ENCODE peak calls at places on chromosomes 7 and 10, in four cellular contexts. A is thyroid gland, R is psoas muscle, Y is endodermal cell. C is an unnamed sample.

GRCh38 chr10:71231196-71231595 is 18.8 kb downstream of the UNC5B start:
- DNase-seq in A (no peak), R (no peak), Y (no peak), C (no peak)

GRCh38 chr7:82359426-82359825 is 84.2 kb downstream of the CACNA2D1 start:
- DNase-seq in A (no peak), R (no peak), Y (no peak), C (no peak)

GRCh38 chr7:54179321-54180029 is 362.7 kb upstream of the VSTM2A start:
- DNase-seq in A (no peak), R (no peak), Y (no peak), C (no peak)

GRCh38 chr7:95047291-95047690 is 139.9 kb downstream of the PPP1R9A start:
- DNase-seq in A (no peak), R (no peak), Y (no peak), C (no peak)

GRCh38 chr7:128962837-128963236 is 25.1 kb downstream of the IRF5 start:
- DNase-seq in A (no peak), R (no peak), Y (no peak), C (no peak)

GRCh38 chr7:130273081-130273699 is 6.5 kb downstream of the CPA2 start:
- DNase-seq in A (peak), R (no peak), Y (peak), C (peak)

GRCh38 chr7:47454961-47455871 is 126.7 kb downstream of the TNS3 start:
- DNase-seq in A (no peak), R (no peak), Y (peak), C (no peak)

GRCh38 chr7:137579913-137580640 is 236.5 kb upstream of the PTN start:
- DNase-seq in A (no peak), R (no peak), Y (no peak), C (no peak)

GRCh38 chr10:29472268-29473086 is 162.3 kb downstream of the SVIL start:
- DNase-seq in A (no peak), R (no peak), Y (no peak), C (no peak)

GRCh38 chr7:148699772-148700629 is 1.3 kb downstream of the CUL1 start:
- DNase-seq in A (no peak), R (no peak), Y (no peak), C (no peak)

GRCh38 chr7:107394301-107394700 is 75.6 kb upstream of the GPR22 start:
- DNase-seq in A (no peak), R (no peak), Y (no peak), C (no peak)

GRCh38 chr10:126634915-126635314 is 35.6 kb downstream of the C10orf90 start:
- DNase-seq in A (peak), R (no peak), Y (no peak), C (no peak)

GRCh38 chr10:56623064-56623463 is 262.0 kb upstream of the ZWINT start:
- DNase-seq in A (no peak), R (no peak), Y (no peak), C (no peak)

GRCh38 chr10:78741541-78741940 is 327.2 kb upstream of the ZMIZ1 start:
- DNase-seq in A (no peak), R (no peak), Y (no peak), C (no peak)

GRCh38 chr10:93756128-93756517 is 1.6 kb upstream of the LGI1 start:
- DNase-seq in A (no peak), R (no peak), Y (no peak), C (no peak)

DNA sequence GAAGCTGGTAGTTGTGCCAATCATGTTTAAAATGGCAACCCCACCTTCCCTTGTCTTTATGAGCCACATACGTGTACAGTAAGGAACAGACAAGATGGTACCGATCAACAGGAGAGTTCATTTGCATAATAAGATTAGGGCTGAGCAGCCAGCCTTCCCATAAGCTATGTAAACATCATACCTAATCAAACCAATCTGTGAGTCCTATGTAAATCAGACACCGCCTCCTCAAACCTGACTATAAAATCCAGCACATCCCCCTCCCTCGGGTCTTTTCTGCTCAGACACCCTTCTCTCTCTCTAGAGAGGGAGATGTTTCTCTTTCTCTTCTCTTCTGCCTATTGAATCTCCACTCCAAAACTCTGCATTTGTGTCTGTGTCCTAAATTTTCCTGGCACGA is 279.3 kb downstream of the THSD7A start:
- DNase-seq in A (no peak), R (no peak), Y (no peak), C (no peak)
- H3K4me3 ChIP-seq in A (no peak), R (no peak), Y (no peak), C (no peak)

GRCh38 chr7:139523988-139524815 is 717 bp downstream of the CLEC2L start:
- DNase-seq in A (no peak), R (no peak), Y (peak), C (no peak)

GRCh38 chr7:139522830-139523198 is 671 bp upstream of the CLEC2L start:
- DNase-seq in A (no peak), R (no peak), Y (no peak), C (no peak)

GRCh38 chr7:139521439-139521838 is 2.0 kb upstream of the CLEC2L start:
- DNase-seq in A (no peak), R (no peak), Y (no peak), C (no peak)

GRCh38 chr7:139525239-139525638 is 1.8 kb downstream of the CLEC2L start:
- DNase-seq in A (no peak), R (no peak), Y (no peak), C (no peak)

GRCh38 chr7:139523199-139523941 is at the start of gene CLEC2L:
- DNase-seq in A (peak), R (no peak), Y (peak), C (no peak)
- H3K4me3 ChIP-seq in A (no peak), R (peak), Y (peak), C (no peak)

DNA sequence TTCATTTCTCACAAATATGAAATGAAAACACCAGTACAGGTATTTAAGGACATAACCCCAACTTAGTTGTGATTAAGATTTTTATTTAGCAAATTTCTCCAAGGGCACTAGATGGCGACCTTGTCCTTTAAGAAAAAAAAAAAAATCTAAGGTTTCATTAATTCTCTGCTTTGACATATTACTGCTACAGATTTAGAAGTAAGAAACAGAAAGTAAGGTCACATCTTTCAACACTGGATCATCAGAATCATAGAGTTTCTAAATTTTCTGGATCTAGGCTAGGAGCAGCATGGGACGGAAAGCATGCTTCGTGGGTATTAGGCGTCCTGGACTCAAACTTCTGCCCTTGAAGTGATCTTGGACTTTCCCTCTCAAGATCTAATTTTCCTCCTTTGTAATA is 85.5 kb upstream of the PRKG1 start:
- DNase-seq in A (no peak), R (no peak), Y (no peak), C (no peak)
- H3K4me3 ChIP-seq in A (no peak), R (peak), Y (no peak), C (no peak)

DNA sequence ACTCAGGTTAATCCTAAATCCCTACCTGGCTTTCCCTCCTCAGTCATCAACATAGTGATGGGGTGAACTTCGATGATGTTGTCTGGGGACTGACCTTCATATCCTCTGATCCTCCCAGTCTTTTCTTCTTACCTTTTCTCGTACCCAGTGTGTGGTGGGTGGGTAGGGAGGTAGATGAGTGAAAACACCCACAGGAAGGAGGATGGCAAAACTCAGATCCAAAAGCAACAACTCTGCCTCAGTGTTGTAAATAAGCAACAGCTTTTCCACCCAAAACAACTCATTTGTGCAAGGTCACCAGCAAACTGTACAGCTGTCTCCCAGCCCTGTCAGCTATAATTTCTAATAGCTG is 38.6 kb downstream of the VOPP1 start:
- DNase-seq in A (no peak), R (no peak), Y (no peak), C (no peak)
- H3K4me3 ChIP-seq in A (no peak), R (no peak), Y (no peak), C (no peak)

GRCh38 chr7:32093415-32094408 is 23.5 kb upstream of the PDE1C start:
- DNase-seq in A (no peak), R (no peak), Y (no peak), C (peak)
- H3K4me3 ChIP-seq in A (no peak), R (no peak), Y (no peak), C (no peak)

DNA sequence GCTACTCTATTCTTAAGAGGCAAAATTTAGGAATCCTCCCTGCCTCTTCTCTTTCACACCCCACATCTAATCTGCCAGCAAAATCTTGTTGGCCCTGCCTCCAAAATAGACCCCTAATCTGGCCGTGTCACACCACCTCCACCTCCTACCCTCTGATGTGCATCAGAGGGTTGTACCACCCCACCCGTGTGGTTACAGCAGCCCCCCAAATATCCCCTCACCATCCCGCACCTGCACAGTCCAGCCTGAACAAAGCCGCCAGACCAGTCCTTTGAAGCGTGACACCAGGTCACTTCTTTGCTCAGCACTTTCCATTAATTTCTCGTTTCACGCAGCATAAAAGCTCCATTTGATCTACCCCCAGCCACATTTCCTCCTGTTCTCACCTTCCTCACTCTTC is 789 bp upstream of the XPNPEP1 start:
- DNase-seq in A (peak), R (no peak), Y (no peak), C (no peak)
- H3K4me3 ChIP-seq in A (no peak), R (peak), Y (peak), C (peak)

GRCh38 chr10:86792768-86793167 is 36.3 kb downstream of the BMPR1A start:
- DNase-seq in A (no peak), R (no peak), Y (no peak), C (no peak)

GRCh38 chr10:86798636-86799035 is 42.2 kb downstream of the BMPR1A start:
- DNase-seq in A (no peak), R (no peak), Y (no peak), C (no peak)

GRCh38 chr10:86793696-86794095 is 37.3 kb downstream of the BMPR1A start:
- DNase-seq in A (no peak), R (no peak), Y (peak), C (no peak)

GRCh38 chr10:86798030-86798429 is 41.6 kb downstream of the BMPR1A start:
- DNase-seq in A (no peak), R (no peak), Y (no peak), C (no peak)

DNA sequence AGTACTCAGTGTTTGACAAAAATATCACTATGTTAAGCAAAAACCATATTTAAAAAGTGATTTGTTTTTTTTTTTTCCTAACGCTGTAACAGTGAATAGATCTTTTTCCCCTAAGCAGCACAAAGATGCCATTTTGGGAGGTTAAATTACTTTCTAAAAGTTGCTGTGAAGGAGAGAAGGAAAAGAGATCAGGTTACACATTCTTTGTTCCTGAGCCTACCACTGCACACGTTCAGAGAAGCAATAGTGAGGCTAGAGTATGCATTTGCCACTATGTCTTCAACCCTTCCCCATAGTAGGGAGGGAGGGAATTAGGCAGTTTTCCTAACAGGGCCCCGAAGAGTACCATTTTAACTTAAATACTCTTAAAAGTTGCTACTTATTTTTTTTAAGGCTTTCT is 38.9 kb downstream of the BMPR1A start:
- DNase-seq in A (no peak), R (no peak), Y (no peak), C (no peak)
- H3K4me3 ChIP-seq in A (no peak), R (no peak), Y (no peak), C (no peak)

GRCh38 chr10:86653379-86653778 is 968 bp upstream of the OPN4 start:
- DNase-seq in A (no peak), R (no peak), Y (no peak), C (no peak)

GRCh38 chr10:86651021-86651471 is 3.3 kb upstream of the OPN4 start:
- DNase-seq in A (no peak), R (no peak), Y (peak), C (no peak)

GRCh38 chr10:86653987-86654386 is 360 bp upstream of the OPN4 start:
- DNase-seq in A (no peak), R (no peak), Y (no peak), C (no peak)

GRCh38 chr10:86651631-86652331 is 2.6 kb upstream of the OPN4 start:
- DNase-seq in A (no peak), R (no peak), Y (peak), C (no peak)

GRCh38 chr10:86652361-86653202 is 1.8 kb upstream of the OPN4 start:
- DNase-seq in A (no peak), R (no peak), Y (peak), C (no peak)
- H3K4me3 ChIP-seq in A (no peak), R (no peak), Y (no peak), C (no peak)

DNA sequence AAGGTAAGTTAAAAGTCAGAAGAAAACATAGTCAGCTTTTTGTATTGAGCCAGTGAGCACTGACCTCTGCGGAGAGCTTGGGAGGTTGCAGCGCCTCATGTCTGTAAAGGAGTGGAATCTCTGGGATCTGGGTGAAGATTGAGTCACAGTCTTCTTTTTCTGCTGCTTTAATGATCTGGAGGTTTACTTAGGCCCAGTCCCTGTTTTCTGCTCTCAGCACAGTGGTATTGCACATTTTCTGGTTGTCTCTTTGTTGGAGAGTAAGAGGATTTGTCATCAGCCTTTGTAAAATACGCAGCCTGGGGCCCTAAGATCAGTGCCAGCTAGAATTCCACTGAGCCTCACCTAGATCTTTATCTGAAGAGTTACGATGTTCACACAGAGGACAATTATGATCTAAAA is 58.3 kb upstream of the GJD4 start:
- DNase-seq in A (no peak), R (no peak), Y (no peak), C (no peak)
- H3K4me3 ChIP-seq in A (no peak), R (no peak), Y (no peak), C (no peak)